ENCODE peak calls at places on chromosomes 4 and X, in six cellular contexts. One of them, this sample, is unnamed.

GRCh38 chrX:13340182-13340791 is 20.4 kb upstream of the ATXN3L start:
- DNase-seq in lower lobe of right lung: no peak
- DNase-seq in B cell: no peak
- DNase-seq in AG09309: no peak
- DNase-seq in upper lobe of right lung: no peak
- DNase-seq in fibroblast of mammary gland: no peak
- DNase-seq in this sample: no peak

GRCh38 chr4:176635372-176636261 is 157.1 kb downstream of the VEGFC start:
- DNase-seq in lower lobe of right lung: no peak
- DNase-seq in B cell: no peak
- DNase-seq in AG09309: peak; percentile 72
- DNase-seq in upper lobe of right lung: no peak
- DNase-seq in fibroblast of mammary gland: peak; percentile 98
- DNase-seq in this sample: no peak

GRCh38 chr4:112510191-112510467 is 5.9 kb downstream of the NEUROG2 start:
- DNase-seq in lower lobe of right lung: no peak
- DNase-seq in B cell: no peak
- DNase-seq in AG09309: no peak
- DNase-seq in upper lobe of right lung: no peak
- DNase-seq in fibroblast of mammary gland: no peak
- DNase-seq in this sample: no peak

GRCh38 chrX:63686878-63687714 is 97.9 kb downstream of the ARHGEF9 start:
- DNase-seq in lower lobe of right lung: no peak
- DNase-seq in B cell: peak; percentile 5
- DNase-seq in AG09309: peak; percentile 37
- DNase-seq in upper lobe of right lung: no peak
- DNase-seq in fibroblast of mammary gland: peak; percentile 77
- DNase-seq in this sample: no peak

GRCh38 chr4:113998531-113998930 is 19.1 kb upstream of the ARSJ start:
- DNase-seq in lower lobe of right lung: no peak
- DNase-seq in B cell: no peak
- DNase-seq in AG09309: no peak
- DNase-seq in upper lobe of right lung: no peak
- DNase-seq in fibroblast of mammary gland: peak; percentile 59
- DNase-seq in this sample: no peak

GRCh38 chr4:146520894-146521542 is 722 bp downstream of the SLC10A7 start:
- DNase-seq in lower lobe of right lung: no peak
- DNase-seq in B cell: peak; percentile 8
- DNase-seq in AG09309: peak; percentile 23
- DNase-seq in upper lobe of right lung: no peak
- DNase-seq in fibroblast of mammary gland: peak; percentile 63
- DNase-seq in this sample: no peak

GRCh38 chrX:40866878-40867277 is 131.5 kb upstream of the MED14 start:
- DNase-seq in lower lobe of right lung: no peak
- DNase-seq in B cell: no peak
- DNase-seq in AG09309: no peak
- DNase-seq in upper lobe of right lung: no peak
- DNase-seq in fibroblast of mammary gland: no peak
- DNase-seq in this sample: no peak

GRCh38 chr4:35836591-35836990 is 407.7 kb downstream of the ARAP2 start:
- DNase-seq in lower lobe of right lung: no peak
- DNase-seq in B cell: no peak
- DNase-seq in AG09309: no peak
- DNase-seq in upper lobe of right lung: no peak
- DNase-seq in fibroblast of mammary gland: no peak
- DNase-seq in this sample: no peak

GRCh38 chr4:113450681-113451080 is 310.9 kb downstream of the CAMK2D start:
- DNase-seq in lower lobe of right lung: no peak
- DNase-seq in B cell: no peak
- DNase-seq in AG09309: no peak
- DNase-seq in upper lobe of right lung: no peak
- DNase-seq in fibroblast of mammary gland: no peak
- DNase-seq in this sample: no peak

GRCh38 chr4:10747186-10747585 is 62.6 kb upstream of the CLNK start:
- DNase-seq in lower lobe of right lung: no peak
- DNase-seq in B cell: no peak
- DNase-seq in AG09309: no peak
- DNase-seq in upper lobe of right lung: no peak
- DNase-seq in fibroblast of mammary gland: no peak
- DNase-seq in this sample: no peak

GRCh38 chrX:150119323-150119722 is 181.0 kb upstream of the EOLA2 start:
- DNase-seq in lower lobe of right lung: no peak
- DNase-seq in B cell: no peak
- DNase-seq in AG09309: no peak
- DNase-seq in upper lobe of right lung: no peak
- DNase-seq in fibroblast of mammary gland: no peak
- DNase-seq in this sample: no peak

GRCh38 chr4:88204882-88205281 is 46.4 kb upstream of the ABCG2 start:
- DNase-seq in lower lobe of right lung: no peak
- DNase-seq in B cell: no peak
- DNase-seq in AG09309: no peak
- DNase-seq in upper lobe of right lung: no peak
- DNase-seq in fibroblast of mammary gland: no peak
- DNase-seq in this sample: no peak

GRCh38 chr4:143336828-143337599 is at the start of gene GAB1:
- DNase-seq in lower lobe of right lung: peak; percentile 86
- DNase-seq in B cell: peak; percentile 53
- DNase-seq in AG09309: no peak
- DNase-seq in upper lobe of right lung: peak; percentile 90
- DNase-seq in fibroblast of mammary gland: peak; percentile 74
- DNase-seq in this sample: no peak

GRCh38 chr4:7663075-7663541 is 228.4 kb upstream of the PSAPL1 start:
- DNase-seq in lower lobe of right lung: peak; percentile 14
- DNase-seq in B cell: no peak
- DNase-seq in AG09309: no peak
- DNase-seq in upper lobe of right lung: no peak
- DNase-seq in fibroblast of mammary gland: no peak
- DNase-seq in this sample: no peak

GRCh38 chrX:40108084-40108958 is 10.6 kb upstream of the BCOR start:
- DNase-seq in lower lobe of right lung: peak; percentile 54
- DNase-seq in B cell: no peak
- DNase-seq in AG09309: no peak
- DNase-seq in upper lobe of right lung: peak; percentile 76
- DNase-seq in fibroblast of mammary gland: peak; percentile 52
- DNase-seq in this sample: no peak

GRCh38 chr4:147355849-147356248 is 125.0 kb upstream of the EDNRA start:
- DNase-seq in lower lobe of right lung: no peak
- DNase-seq in B cell: no peak
- DNase-seq in AG09309: no peak
- DNase-seq in upper lobe of right lung: no peak
- DNase-seq in fibroblast of mammary gland: peak; percentile 93
- DNase-seq in this sample: no peak

GRCh38 chr4:184142121-184143000 is 75.3 kb downstream of the ENPP6 start:
- DNase-seq in lower lobe of right lung: no peak
- DNase-seq in B cell: no peak
- DNase-seq in AG09309: no peak
- DNase-seq in upper lobe of right lung: no peak
- DNase-seq in fibroblast of mammary gland: no peak
- DNase-seq in this sample: no peak

GRCh38 chr4:128648021-128648420 is 161.5 kb upstream of the JADE1 start:
- DNase-seq in lower lobe of right lung: no peak
- DNase-seq in B cell: no peak
- DNase-seq in AG09309: no peak
- DNase-seq in upper lobe of right lung: no peak
- DNase-seq in fibroblast of mammary gland: no peak
- DNase-seq in this sample: no peak

GRCh38 chr4:128649161-128649560 is 160.3 kb upstream of the JADE1 start:
- DNase-seq in lower lobe of right lung: no peak
- DNase-seq in B cell: no peak
- DNase-seq in AG09309: no peak
- DNase-seq in upper lobe of right lung: no peak
- DNase-seq in fibroblast of mammary gland: no peak
- DNase-seq in this sample: no peak

GRCh38 chr4:128653514-128654420 is 155.7 kb upstream of the JADE1 start:
- DNase-seq in lower lobe of right lung: no peak
- DNase-seq in B cell: no peak
- DNase-seq in AG09309: no peak
- DNase-seq in upper lobe of right lung: no peak
- DNase-seq in fibroblast of mammary gland: no peak
- DNase-seq in this sample: no peak

GRCh38 chr4:128654465-128654864 is 155.0 kb upstream of the JADE1 start:
- DNase-seq in lower lobe of right lung: no peak
- DNase-seq in B cell: no peak
- DNase-seq in AG09309: no peak
- DNase-seq in upper lobe of right lung: no peak
- DNase-seq in fibroblast of mammary gland: no peak
- DNase-seq in this sample: no peak

GRCh38 chr4:128649575-128650205 is 159.8 kb upstream of the JADE1 start:
- DNase-seq in lower lobe of right lung: no peak
- DNase-seq in B cell: no peak
- DNase-seq in AG09309: no peak
- DNase-seq in upper lobe of right lung: no peak
- DNase-seq in fibroblast of mammary gland: peak; percentile 67
- DNase-seq in this sample: no peak
- TF ChIP-seq CTCF in lower lobe of right lung: no peak
- TF ChIP-seq CTCF in B cell: no peak
- TF ChIP-seq CTCF in AG09309: no peak
- TF ChIP-seq CTCF in upper lobe of right lung: no peak
- TF ChIP-seq CTCF in fibroblast of mammary gland: no peak
- TF ChIP-seq CTCF in this sample: no peak

GRCh38 chr4:140254656-140255299 is 100.8 kb upstream of the MAML3 start:
- DNase-seq in lower lobe of right lung: no peak
- DNase-seq in B cell: no peak
- DNase-seq in AG09309: no peak
- DNase-seq in upper lobe of right lung: no peak
- DNase-seq in fibroblast of mammary gland: no peak
- DNase-seq in this sample: no peak

GRCh38 chr4:140252144-140252741 is 98.3 kb upstream of the MAML3 start:
- DNase-seq in lower lobe of right lung: peak; percentile 49
- DNase-seq in B cell: no peak
- DNase-seq in AG09309: no peak
- DNase-seq in upper lobe of right lung: peak; percentile 69
- DNase-seq in fibroblast of mammary gland: no peak
- DNase-seq in this sample: no peak

GRCh38 chr4:140252742-140253555 is 99.0 kb upstream of the MAML3 start:
- DNase-seq in lower lobe of right lung: peak; percentile 82
- DNase-seq in B cell: peak; percentile 80
- DNase-seq in AG09309: no peak
- DNase-seq in upper lobe of right lung: peak; percentile 88
- DNase-seq in fibroblast of mammary gland: peak; percentile 72
- DNase-seq in this sample: no peak

GRCh38 chr4:140255467-140255866 is 101.5 kb upstream of the MAML3 start:
- DNase-seq in lower lobe of right lung: no peak
- DNase-seq in B cell: no peak
- DNase-seq in AG09309: no peak
- DNase-seq in upper lobe of right lung: no peak
- DNase-seq in fibroblast of mammary gland: peak; percentile 41
- DNase-seq in this sample: no peak

DNA sequence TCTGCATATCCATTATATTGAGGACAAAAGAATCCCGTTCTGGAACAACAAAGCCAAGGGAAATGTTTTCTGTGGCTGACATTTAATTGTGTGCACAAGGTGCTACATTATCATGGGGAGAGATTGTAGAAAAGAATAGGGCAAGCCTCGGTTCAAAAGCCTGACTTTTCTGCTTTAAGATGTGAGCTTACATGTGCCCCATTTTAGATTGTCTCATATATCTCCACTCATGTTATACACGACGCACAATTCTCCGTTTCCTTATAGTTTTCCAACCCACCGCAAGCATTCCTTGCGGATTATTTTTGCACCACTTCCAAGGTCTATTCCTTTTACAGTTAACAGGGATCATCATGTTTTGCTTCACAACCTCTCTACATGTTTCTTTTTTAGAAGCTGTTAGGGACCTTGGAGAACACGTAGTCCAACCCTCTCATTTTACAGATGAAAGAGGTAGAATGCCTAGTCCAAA is 99.6 kb upstream of the MAML3 start:
- DNase-seq in lower lobe of right lung: no peak
- DNase-seq in B cell: no peak
- DNase-seq in AG09309: no peak
- DNase-seq in upper lobe of right lung: no peak
- DNase-seq in fibroblast of mammary gland: no peak
- DNase-seq in this sample: no peak
- TF ChIP-seq CTCF in lower lobe of right lung: no peak
- TF ChIP-seq CTCF in B cell: no peak
- TF ChIP-seq CTCF in AG09309: no peak
- TF ChIP-seq CTCF in upper lobe of right lung: no peak
- TF ChIP-seq CTCF in fibroblast of mammary gland: no peak
- TF ChIP-seq CTCF in this sample: no peak

DNA sequence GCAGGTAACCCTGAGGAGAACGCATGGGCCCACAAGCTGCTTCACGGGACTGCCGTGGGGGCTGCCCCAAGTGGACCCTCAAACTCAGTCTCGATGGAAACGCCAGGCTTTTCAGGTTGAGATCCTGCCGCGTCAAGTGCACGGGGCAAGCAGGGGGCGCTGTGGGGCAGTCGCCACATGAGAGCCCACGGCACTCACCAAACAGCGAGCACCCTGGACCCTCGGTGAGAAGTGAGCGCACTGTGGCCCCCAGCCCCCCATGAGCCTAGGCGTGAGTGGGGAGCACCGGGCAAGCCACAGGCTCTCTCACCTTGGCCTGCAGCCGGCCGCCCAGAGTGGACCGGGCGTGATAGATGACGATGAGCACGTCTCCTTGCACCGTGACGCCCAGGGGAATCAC is 50.9 kb upstream of the CPLX1 start:
- DNase-seq in lower lobe of right lung: no peak
- DNase-seq in B cell: no peak
- DNase-seq in AG09309: no peak
- DNase-seq in upper lobe of right lung: no peak
- DNase-seq in fibroblast of mammary gland: no peak
- DNase-seq in this sample: no peak
- TF ChIP-seq CTCF in lower lobe of right lung: no peak
- TF ChIP-seq CTCF in B cell: peak; percentile 31
- TF ChIP-seq CTCF in AG09309: peak; percentile 15
- TF ChIP-seq CTCF in upper lobe of right lung: peak; percentile 9
- TF ChIP-seq CTCF in fibroblast of mammary gland: peak; percentile 7
- TF ChIP-seq CTCF in this sample: peak; percentile 15

GRCh38 chr4:119081943-119082342 is 53.7 kb upstream of the MYOZ2 start:
- DNase-seq in lower lobe of right lung: peak; percentile 47
- DNase-seq in B cell: no peak
- DNase-seq in AG09309: no peak
- DNase-seq in upper lobe of right lung: no peak
- DNase-seq in fibroblast of mammary gland: no peak
- DNase-seq in this sample: no peak

GRCh38 chr4:119084503-119084902 is 51.1 kb upstream of the MYOZ2 start:
- DNase-seq in lower lobe of right lung: no peak
- DNase-seq in B cell: no peak
- DNase-seq in AG09309: no peak
- DNase-seq in upper lobe of right lung: no peak
- DNase-seq in fibroblast of mammary gland: no peak
- DNase-seq in this sample: no peak

GRCh38 chr4:119082661-119083060 is 53.0 kb upstream of the MYOZ2 start:
- DNase-seq in lower lobe of right lung: no peak
- DNase-seq in B cell: no peak
- DNase-seq in AG09309: no peak
- DNase-seq in upper lobe of right lung: no peak
- DNase-seq in fibroblast of mammary gland: no peak
- DNase-seq in this sample: no peak

GRCh38 chr4:119087656-119088055 is 48.0 kb upstream of the MYOZ2 start:
- DNase-seq in lower lobe of right lung: no peak
- DNase-seq in B cell: no peak
- DNase-seq in AG09309: no peak
- DNase-seq in upper lobe of right lung: no peak
- DNase-seq in fibroblast of mammary gland: no peak
- DNase-seq in this sample: no peak

GRCh38 chr4:119087121-119087520 is 48.5 kb upstream of the MYOZ2 start:
- DNase-seq in lower lobe of right lung: no peak
- DNase-seq in B cell: no peak
- DNase-seq in AG09309: no peak
- DNase-seq in upper lobe of right lung: no peak
- DNase-seq in fibroblast of mammary gland: peak; percentile 53
- DNase-seq in this sample: no peak
- TF ChIP-seq CTCF in lower lobe of right lung: peak; percentile 30
- TF ChIP-seq CTCF in B cell: no peak
- TF ChIP-seq CTCF in AG09309: peak; percentile 30
- TF ChIP-seq CTCF in upper lobe of right lung: peak; percentile 42
- TF ChIP-seq CTCF in fibroblast of mammary gland: peak; percentile 51
- TF ChIP-seq CTCF in this sample: no peak